ENCODE peak calls at places on chromosomes 1 and 21, in seven cellular contexts. H, Z, S, A, Y, I and W are unnamed samples.
A peak's percentile ranks its signal among the peaks of the same experiment; 100 is the strongest.

GRCh38 chr1:227032396-227032795 is 92.3 kb downstream of the COQ8A start:
- DNase-seq in I (no peak), S (no peak), H (no peak), Z (no peak), Y (no peak), A (no peak), W (no peak)

GRCh38 chr1:157367091-157367739 is 185.1 kb downstream of the FCRL5 start:
- DNase-seq in H (no peak), I (no peak), Z (no peak), Y (no peak), S (no peak), A (no peak), W (no peak)

GRCh38 chr1:8970870-8971337 is 25.2 kb downstream of the CA6 start:
- DNase-seq in Y (no peak), Z (no peak), S (no peak), I (peak; percentile 85), A (no peak), H (peak; percentile 33), W (no peak)

GRCh38 chr1:228163004-228163753 is 2.4 kb upstream of the IBA57 start:
- DNase-seq in S (no peak), A (no peak), I (no peak), Y (no peak), H (no peak), Z (peak; percentile 74), W (peak; percentile 75)

GRCh38 chr1:36651176-36651910 is 168.6 kb upstream of the CSF3R start:
- DNase-seq in A (no peak), S (no peak), I (no peak), Y (no peak), H (no peak), Z (no peak), W (no peak)

GRCh38 chr1:88802950-88803349 is 88.4 kb downstream of the GTF2B start:
- DNase-seq in Z (no peak), A (peak; percentile 52), H (no peak), I (no peak), S (no peak), Y (no peak), W (no peak)

GRCh38 chr1:83928396-83928795 is 70.5 kb downstream of the TTLL7 start:
- DNase-seq in Y (no peak), H (no peak), I (no peak), Z (no peak), S (no peak), A (peak; percentile 45), W (no peak)

GRCh38 chr1:162081316-162081715 is 11.8 kb downstream of the NOS1AP start:
- DNase-seq in I (no peak), H (no peak), Y (no peak), S (no peak), Z (no peak), A (no peak), W (no peak)

GRCh38 chr1:93815738-93816110 is 63.3 kb downstream of the DNTTIP2 start:
- DNase-seq in S (no peak), H (no peak), Y (no peak), I (no peak), Z (no peak), A (no peak), W (no peak)

GRCh38 chr1:201468844-201469644 is at the start of gene PHLDA3:
- DNase-seq in Y (no peak), Z (peak; percentile 87), H (no peak), S (peak; percentile 74), I (no peak), A (peak; percentile 92), W (peak; percentile 84)

GRCh38 chr1:171477804-171478203 is 7.5 kb upstream of the PRRC2C start:
- DNase-seq in S (no peak), Z (no peak), Y (no peak), A (no peak), I (no peak), H (no peak), W (no peak)

GRCh38 chr1:28290851-28291250 is 31.5 kb downstream of the SESN2 start:
- DNase-seq in Y (no peak), Z (no peak), H (no peak), S (no peak), I (no peak), A (no peak), W (peak; percentile 35)

GRCh38 chr1:201291917-201292316 is 8.6 kb downstream of the PKP1 start:
- DNase-seq in S (no peak), I (no peak), Z (no peak), H (no peak), A (no peak), Y (no peak), W (no peak)

GRCh38 chr1:27153549-27153886 is 1.4 kb downstream of the SLC9A1 start:
- DNase-seq in H (no peak), S (no peak), Z (no peak), Y (no peak), I (no peak), A (peak; percentile 15), W (no peak)

GRCh38 chr1:35269190-35269988 is 880 bp downstream of the ZMYM4 start:
- DNase-seq in Z (no peak), I (no peak), Y (no peak), H (no peak), S (no peak), A (peak; percentile 25), W (no peak)

GRCh38 chr1:67755619-67756018 is 70.6 kb downstream of the GADD45A start:
- DNase-seq in Z (no peak), S (no peak), H (no peak), I (no peak), Y (no peak), A (no peak), W (no peak)

GRCh38 chr1:39625462-39626273 is 13.8 kb downstream of the HEYL start:
- DNase-seq in Y (no peak), I (no peak), Z (peak; percentile 88), A (peak; percentile 85), H (no peak), S (no peak), W (peak; percentile 72)

GRCh38 chr1:36918604-36919003 is 115.7 kb downstream of the GRIK3 start:
- DNase-seq in H (no peak), A (no peak), Z (no peak), Y (no peak), S (no peak), I (no peak), W (no peak)

GRCh38 chr1:161531986-161532875 is 7.9 kb downstream of the HSPA6 start:
- DNase-seq in Z (no peak), Y (no peak), S (no peak), H (no peak), A (peak; percentile 21), I (no peak), W (no peak)

GRCh38 chr1:8825985-8826481 is 8.6 kb upstream of the RERE start:
- DNase-seq in A (peak; percentile 39), H (no peak), Y (no peak), Z (no peak), I (no peak), S (no peak), W (no peak)

GRCh38 chr1:78003882-78004718 is 639 bp upstream of the DNAJB4 start:
- DNase-seq in A (peak; percentile 83), S (no peak), Z (peak; percentile 57), Y (peak; percentile 12), I (peak; percentile 80), H (peak; percentile 25), W (peak; percentile 41)

GRCh38 chr21:37877171-37877570 is 39.1 kb downstream of the KCNJ6 start:
- DNase-seq in Y (no peak), H (no peak), Z (no peak), I (no peak), A (peak; percentile 42), S (no peak), W (no peak)

GRCh38 chr1:119838255-119838654 is 27.0 kb upstream of the REG4 start:
- DNase-seq in A (no peak), Z (no peak), S (no peak), Y (no peak), H (no peak), I (no peak), W (no peak)

GRCh38 chr21:32185726-32186125 is 93.1 kb downstream of the MIS18A start:
- DNase-seq in A (no peak), H (no peak), I (no peak), Z (no peak), Y (no peak), S (no peak), W (no peak)

GRCh38 chr1:223770621-223771315 is 58.4 kb downstream of the CAPN2 start:
- DNase-seq in Y (no peak), Z (no peak), S (no peak), A (no peak), H (no peak), I (no peak), W (no peak)

GRCh38 chr1:19372602-19373001 is 60.5 kb downstream of the SLC66A1 start:
- DNase-seq in A (no peak), I (no peak), Z (no peak), S (no peak), Y (no peak), H (no peak), W (no peak)

GRCh38 chr1:3461238-3461933 is 6.9 kb downstream of the ARHGEF16 start:
- DNase-seq in S (no peak), I (no peak), A (no peak), Y (no peak), H (no peak), Z (no peak), W (no peak)

GRCh38 chr1:112344754-112345423 is 51.1 kb upstream of the CTTNBP2NL start:
- DNase-seq in Z (no peak), Y (no peak), A (no peak), I (no peak), H (no peak), S (no peak), W (no peak)